ENCODE peak calls at places on chromosomes 7 and 10, in eight cellular contexts. O is left cardiac atrium; U is brain microvascular endothelial cell; N is HFFc6; F is HEK293T; V is activated CD4-positive, alpha-beta T cell treated with anti-CD3 and anti-CD28 coated beads for 24 hours; P is stimulated activated CD4-positive, alpha-beta T cell treated with anti-CD3 and anti-CD28 coated beads, Interleukin-4, amount 100 ng/mL, for 4 hours; D is HTR-8/SVneo. X is an unnamed sample.

GRCh38 chr10:33963656-33964175 is 629.2 kb upstream of the NRP1 start:
- DNase-seq in O (no peak), D (no peak), P (no peak), N (no peak), U (no peak), F (no peak), V (no peak), X (no peak)

GRCh38 chr7:8305625-8306388 is 43.8 kb upstream of the ICA1 start:
- DNase-seq in O (no peak), V (no peak), F (no peak), N (no peak), U (no peak), P (no peak), D (no peak), X (no peak)

GRCh38 chr7:65325793-65326432 is 47.7 kb upstream of the ZNF92 start:
- DNase-seq in U (peak), D (no peak), F (no peak), V (no peak), O (no peak), N (no peak), P (no peak), X (no peak)

GRCh38 chr10:83692196-83692595 is 447.1 kb upstream of the GHITM start:
- DNase-seq in F (no peak), U (no peak), D (peak), P (no peak), N (no peak), V (no peak), O (no peak), X (no peak)

GRCh38 chr10:58952747-58953466 is 223.5 kb upstream of the PHYHIPL start:
- DNase-seq in P (no peak), D (peak), F (peak), V (no peak), U (peak), O (peak), N (peak), X (no peak)

GRCh38 chr7:34062826-34063225 is 157.5 kb downstream of the BMPER start:
- DNase-seq in N (no peak), V (no peak), U (no peak), O (no peak), D (no peak), F (no peak), P (no peak), X (no peak)

GRCh38 chr7:100824499-100825214 is 2.7 kb downstream of the EPHB4 start:
- DNase-seq in U (no peak), F (no peak), P (no peak), V (no peak), N (no peak), D (no peak), O (no peak), X (no peak)

GRCh38 chr10:22489975-22490374 is 144.7 kb downstream of the SPAG6 start:
- DNase-seq in N (no peak), D (no peak), U (no peak), P (no peak), F (no peak), V (no peak), O (no peak), X (no peak)

GRCh38 chr10:44974628-44975431 is 3.8 kb downstream of the DEPP1 start:
- DNase-seq in V (peak), F (peak), P (peak), U (peak), N (peak), O (peak), D (peak), X (peak)

GRCh38 chr7:27171636-27172387 is 2.3 kb downstream of the HOXA10 start:
- DNase-seq in O (peak), D (no peak), V (no peak), F (no peak), P (no peak), U (no peak), N (no peak), X (no peak)

GRCh38 chr10:79027147-79028055 is 41.4 kb upstream of the ZMIZ1 start:
- DNase-seq in N (no peak), O (peak), P (peak), D (no peak), U (no peak), F (no peak), V (no peak), X (peak)

GRCh38 chr7:85682819-85683218 is 496.0 kb upstream of the SEMA3D start:
- DNase-seq in V (no peak), U (no peak), O (no peak), D (peak), P (no peak), N (no peak), F (no peak), X (no peak)

GRCh38 chr10:1462521-1462920 is 274.8 kb downstream of the ADARB2 start:
- DNase-seq in P (no peak), V (no peak), D (no peak), N (no peak), F (no peak), U (no peak), O (no peak), X (no peak)

X was measured in lower lobe of right lung.